ENCODE peak calls at places on chromosome 6, in four cellular contexts. O is HepG2, V is GM12878, F is K562. P is an unnamed sample.

GRCh38 chr6:160147146-160147536 is 25.5 kb downstream of the SLC22A1 start:
- DNase-seq in O (no peak), V (no peak), F (no peak), P (no peak)

GRCh38 chr6:25913741-25914140 is 16.8 kb downstream of the SLC17A2 start:
- DNase-seq in O (peak), V (no peak), F (no peak), P (no peak)

GRCh38 chr6:147222160-147222838 is 18.1 kb downstream of the STXBP5 start:
- DNase-seq in O (peak), V (no peak), F (peak), P (peak)

GRCh38 chr6:54541521-54541920 is 233.3 kb downstream of the TINAG start:
- DNase-seq in O (no peak), V (no peak), F (no peak), P (no peak)

GRCh38 chr6:74041420-74041819 is 345.4 kb downstream of the CD109 start:
- DNase-seq in O (no peak), V (no peak), F (no peak), P (no peak)

GRCh38 chr6:115663681-115664080 is 397.0 kb downstream of the FRK start:
- DNase-seq in O (no peak), V (no peak), F (no peak), P (no peak)

GRCh38 chr6:161242779-161243693 is 30.8 kb downstream of the AGPAT4 start:
- DNase-seq in O (no peak), V (no peak), F (no peak), P (no peak)

GRCh38 chr6:80543598-80544181 is 437.2 kb downstream of the BCKDHB start:
- DNase-seq in O (no peak), V (no peak), F (no peak), P (no peak)

GRCh38 chr6:106849676-106850332 is 124.7 kb downstream of the CD24 start:
- DNase-seq in O (no peak), V (no peak), F (peak), P (no peak)

GRCh38 chr6:136012198-136012884 is 160.8 kb downstream of the PDE7B start:
- DNase-seq in O (no peak), V (no peak), F (no peak), P (no peak)

GRCh38 chr6:135285165-135285564 is 104.1 kb downstream of the MYB start:
- DNase-seq in O (no peak), V (no peak), F (no peak), P (no peak)

GRCh38 chr6:82954937-82955577 is 110.6 kb downstream of the UBE3D start:
- DNase-seq in O (no peak), V (no peak), F (no peak), P (no peak)

GRCh38 chr6:137313928-137314855 is 95.0 kb upstream of the IFNGR1 start:
- DNase-seq in O (peak), V (peak), F (peak), P (peak)

GRCh38 chr6:6434723-6435122 is 114.3 kb upstream of the F13A1 start:
- DNase-seq in O (no peak), V (no peak), F (no peak), P (no peak)

GRCh38 chr6:99338188-99338587 is 11.3 kb downstream of the FAXC start:
- DNase-seq in O (no peak), V (no peak), F (no peak), P (no peak)

GRCh38 chr6:75268121-75268987 is 16.2 kb downstream of the TMEM30A start:
- DNase-seq in O (no peak), V (no peak), F (no peak), P (no peak)

GRCh38 chr6:43798688-43799444 is 28.9 kb downstream of the VEGFA start:
- DNase-seq in O (peak), V (peak), F (peak), P (peak)

GRCh38 chr6:11392778-11393507 is 144.6 kb upstream of the TMEM170B start:
- DNase-seq in O (peak), V (no peak), F (no peak), P (peak)

GRCh38 chr6:122063761-122064160 is 335.7 kb upstream of the HSF2 start:
- DNase-seq in O (no peak), V (no peak), F (no peak), P (no peak)

GRCh38 chr6:134199848-134200606 is 117.9 kb downstream of the SGK1 start:
- DNase-seq in O (peak), V (no peak), F (no peak), P (no peak)

GRCh38 chr6:98044168-98044567 is 761.2 kb upstream of the MMS22L start:
- DNase-seq in O (no peak), V (no peak), F (no peak), P (no peak)

GRCh38 chr6:82397962-82398692 is 34.5 kb downstream of the TPBG start:
- DNase-seq in O (no peak), V (no peak), F (no peak), P (no peak)

GRCh38 chr6:160077526-160077925 is 44.1 kb upstream of the SLC22A1 start:
- DNase-seq in O (no peak), V (no peak), F (no peak), P (no peak)

GRCh38 chr6:2943564-2943955 is 27.8 kb downstream of the SERPINB6 start:
- DNase-seq in O (no peak), V (no peak), F (no peak), P (no peak)

GRCh38 chr6:131696956-131697355 is 4.2 kb downstream of the OR2A4 start:
- DNase-seq in O (no peak), V (no peak), F (no peak), P (no peak)

GRCh38 chr6:156976144-156977088 is 199.2 kb downstream of the ARID1B start:
- DNase-seq in O (no peak), V (no peak), F (no peak), P (no peak)

DNA sequence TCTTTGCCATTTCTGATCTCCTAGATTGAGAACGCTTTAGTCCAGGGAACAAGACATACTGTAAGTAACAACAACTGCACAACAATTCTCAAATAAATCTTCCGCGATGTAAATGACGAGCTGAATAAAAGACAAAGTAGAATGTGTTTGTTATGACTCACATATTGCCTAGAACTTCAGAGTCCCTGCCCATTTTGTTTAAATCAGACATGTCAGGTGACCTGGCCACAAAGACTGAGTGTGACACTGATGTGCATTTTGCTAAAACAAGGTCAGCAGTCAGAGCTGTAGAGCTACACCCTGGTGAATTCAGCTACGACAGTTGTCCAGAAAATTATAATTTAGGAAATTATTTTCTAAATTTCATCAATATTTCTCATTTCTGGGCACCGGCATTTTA is 156.7 kb upstream of the CITED2 start:
- DNase-seq in O (no peak), V (no peak), F (peak), P (no peak)
- TF ChIP-seq CHD4 in O (no peak), V (no peak), F (no peak), P (no peak)

DNA sequence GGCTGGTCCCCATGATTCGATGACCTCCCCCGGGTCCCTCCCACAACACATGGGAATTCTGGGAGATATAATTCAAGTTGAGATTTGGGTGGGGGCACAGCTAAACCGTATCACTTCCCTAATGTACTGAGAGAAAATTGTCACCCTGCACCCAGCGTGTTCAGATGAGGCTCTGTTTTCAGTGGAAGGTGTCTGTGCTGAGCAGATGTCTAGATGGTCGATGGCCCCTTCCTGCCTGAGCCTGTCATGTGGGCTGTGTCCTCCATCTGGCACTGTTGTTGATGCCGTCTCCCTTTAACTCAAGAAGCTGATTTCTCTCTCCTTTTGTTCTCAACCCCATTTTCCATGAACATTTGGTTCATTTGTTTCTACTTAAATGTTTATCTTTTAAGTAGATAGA is 37.0 kb downstream of the TMEM181 start:
- DNase-seq in O (no peak), V (no peak), F (no peak), P (no peak)
- TF ChIP-seq CHD4 in O (no peak), V (no peak), F (no peak), P (no peak)

GRCh38 chr6:154932562-154933027 is 62.5 kb upstream of the TIAM2 start:
- DNase-seq in O (peak), V (no peak), F (no peak), P (peak)
- TF ChIP-seq CHD4 in O (no peak), V (no peak), F (no peak), P (no peak)

GRCh38 chr6:27205375-27206278 is 41.9 kb upstream of the PRSS16 start:
- DNase-seq in O (no peak), V (no peak), F (peak), P (no peak)
- TF ChIP-seq CHD4 in O (no peak), V (no peak), F (no peak), P (no peak)

GRCh38 chr6:167801263-167801662 is 25.4 kb upstream of the AFDN start:
- DNase-seq in O (no peak), V (no peak), F (no peak), P (no peak)

GRCh38 chr6:167798453-167798852 is 28.3 kb upstream of the AFDN start:
- DNase-seq in O (no peak), V (no peak), F (no peak), P (no peak)

GRCh38 chr6:167797871-167798265 is 28.8 kb upstream of the AFDN start:
- DNase-seq in O (no peak), V (no peak), F (no peak), P (no peak)

GRCh38 chr6:167800549-167800948 is 26.2 kb upstream of the AFDN start:
- DNase-seq in O (no peak), V (no peak), F (no peak), P (no peak)

DNA sequence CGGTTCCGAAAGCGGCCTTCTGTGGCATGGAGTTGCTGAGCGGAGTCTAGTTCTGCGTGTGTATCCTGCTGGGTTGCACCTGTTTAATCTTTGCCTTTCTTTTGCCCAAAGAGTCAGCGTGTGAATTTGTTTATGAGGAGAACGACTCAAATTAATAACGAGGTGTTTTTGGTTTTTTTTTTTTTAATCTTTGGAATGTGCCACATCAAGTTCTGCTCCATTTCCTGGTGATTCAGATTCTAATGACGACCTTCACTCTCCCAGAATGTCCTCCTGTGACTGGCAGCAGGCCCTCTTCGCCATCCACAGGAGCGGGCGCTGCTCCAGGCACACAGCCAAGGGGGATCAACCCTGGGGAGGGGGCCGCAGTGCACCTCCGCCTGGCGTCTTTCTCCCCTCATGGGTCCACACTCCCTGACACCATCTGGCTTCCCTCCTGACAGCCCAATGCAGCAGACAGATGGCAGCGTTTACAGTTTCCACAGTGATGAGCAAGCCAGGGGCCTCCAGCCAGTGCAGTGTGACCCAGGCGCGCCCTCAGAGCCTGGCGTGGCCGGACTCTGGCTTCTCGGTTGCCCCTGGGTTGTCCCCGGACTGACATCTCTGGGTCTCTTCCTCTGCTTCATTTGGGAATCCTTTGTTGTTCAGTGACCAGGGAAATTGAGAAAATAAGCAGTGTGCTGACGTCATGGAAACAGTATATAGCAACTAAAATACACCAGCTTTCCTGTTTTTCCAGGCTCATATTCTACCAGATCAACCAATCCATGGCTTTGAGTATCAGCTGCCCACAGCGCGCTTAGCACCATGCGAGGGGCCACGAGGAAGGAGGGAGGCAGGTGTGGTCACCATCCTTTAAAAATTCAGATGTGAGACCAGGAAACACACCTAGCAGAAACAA is 27.4 kb upstream of the AFDN start:
- DNase-seq in O (no peak), V (no peak), F (no peak), P (no peak)
- TF ChIP-seq CHD4 in O (no peak), V (no peak), F (no peak), P (no peak)

GRCh38 chr6:127342296-127342945 is 988 bp downstream of the ECHDC1 start:
- DNase-seq in O (peak), V (no peak), F (no peak), P (no peak)

GRCh38 chr6:127341471-127342202 is 1.8 kb downstream of the ECHDC1 start:
- DNase-seq in O (no peak), V (no peak), F (no peak), P (no peak)

GRCh38 chr6:127342946-127343752 is at the start of gene ECHDC1:
- DNase-seq in O (peak), V (no peak), F (peak), P (peak)

GRCh38 chr6:127345521-127345920 is 2.1 kb upstream of the ECHDC1 start:
- DNase-seq in O (no peak), V (no peak), F (no peak), P (no peak)

DNA sequence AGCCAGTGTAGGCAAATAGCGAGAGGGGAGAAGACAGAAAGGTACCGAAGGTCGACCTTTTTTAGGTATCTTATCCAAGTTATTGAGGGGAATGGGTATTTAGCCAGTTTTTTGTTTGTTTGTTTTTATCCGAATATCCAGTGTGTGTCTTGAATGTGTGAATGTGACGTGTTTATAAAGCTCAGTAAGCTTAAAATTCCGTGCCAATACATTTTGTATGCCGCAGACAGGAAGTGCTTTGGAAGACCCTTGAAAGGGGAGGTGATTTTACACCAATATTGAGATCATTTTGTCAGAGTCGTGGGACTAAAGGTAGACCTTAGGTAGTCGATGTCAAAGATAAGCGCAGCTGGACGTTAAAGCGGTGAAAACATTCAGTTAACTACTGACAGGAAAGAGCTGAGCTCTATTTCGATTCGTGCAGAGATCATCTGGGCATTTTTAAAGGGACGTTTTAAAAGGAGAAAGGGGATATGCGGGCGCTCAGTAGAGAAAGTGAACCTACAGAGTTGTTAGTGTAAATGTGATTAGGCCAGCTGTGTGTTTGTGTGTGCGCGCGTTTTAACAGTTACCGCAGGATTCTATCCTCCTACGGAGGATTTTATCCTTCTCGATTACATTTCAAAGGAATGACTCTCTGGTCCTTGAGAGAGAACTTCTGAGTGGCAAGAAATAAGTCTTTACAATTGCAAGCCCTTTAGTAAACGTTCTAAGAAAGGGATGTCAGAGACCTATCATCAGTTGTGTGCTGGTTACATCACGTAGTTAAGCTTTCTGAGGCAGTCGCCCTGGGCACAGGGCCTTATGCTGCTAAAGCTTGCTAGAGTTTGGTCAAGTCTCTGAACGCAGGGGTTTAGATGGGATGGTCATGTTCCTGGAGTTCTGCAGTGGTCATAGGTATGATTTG is 597 bp upstream of the ECHDC1 start:
- DNase-seq in O (peak), V (no peak), F (no peak), P (peak)
- TF ChIP-seq CHD4 in O (no peak), V (no peak), F (no peak), P (no peak)

GRCh38 chr6:163665464-163665863 is 250.9 kb downstream of the QKI start:
- DNase-seq in O (no peak), V (no peak), F (no peak), P (no peak)
- TF ChIP-seq CHD4 in O (no peak), V (no peak), F (no peak), P (no peak)

GRCh38 chr6:89966250-89966588 is 72.0 kb downstream of the GJA10 start:
- DNase-seq in O (no peak), V (no peak), F (no peak), P (no peak)

GRCh38 chr6:89965441-89966249 is 71.4 kb downstream of the GJA10 start:
- DNase-seq in O (no peak), V (no peak), F (no peak), P (no peak)

GRCh38 chr6:89966913-89967312 is 72.6 kb downstream of the GJA10 start:
- DNase-seq in O (no peak), V (no peak), F (no peak), P (no peak)

GRCh38 chr6:89961481-89961880 is 67.2 kb downstream of the GJA10 start:
- DNase-seq in O (no peak), V (no peak), F (no peak), P (no peak)

DNA sequence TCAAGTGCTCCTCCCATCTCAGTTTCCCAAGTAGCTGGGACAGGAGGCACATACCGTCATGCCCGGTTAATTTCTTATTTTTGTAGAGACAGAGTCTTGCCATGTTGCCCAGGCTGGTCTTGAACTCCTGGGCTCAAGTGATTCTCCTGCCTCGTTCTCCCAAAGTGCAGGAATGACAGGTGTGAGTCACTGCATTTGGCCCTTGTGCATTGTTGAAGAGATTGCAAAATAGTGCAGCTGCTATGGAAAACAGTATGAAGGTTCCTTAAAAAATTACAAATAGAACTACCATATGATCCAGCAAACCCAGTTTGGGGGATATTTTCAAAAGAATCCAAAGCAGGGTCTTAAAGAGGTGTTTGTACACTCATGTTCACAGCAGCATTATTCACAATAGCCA is 69.1 kb downstream of the GJA10 start:
- DNase-seq in O (no peak), V (no peak), F (no peak), P (no peak)
- TF ChIP-seq CHD4 in O (no peak), V (no peak), F (no peak), P (no peak)

GRCh38 chr6:158002951-158003853 is 21.5 kb downstream of the SYNJ2 start:
- DNase-seq in O (no peak), V (no peak), F (no peak), P (no peak)
- TF ChIP-seq CHD4 in O (no peak), V (no peak), F (no peak), P (no peak)